ENCODE peak calls at places on chromosomes 11 and 22, in eight cellular contexts. C is spleen; F is cardiac muscle cell; L is fibroblast of lung; O is pancreas; J is GM13977; K is CD8-positive, alpha-beta T cell; W is mucosa of descending colon. Q is an unnamed sample.
A peak's percentile ranks its signal among the peaks of the same experiment; 100 is the strongest.

GRCh38 chr22:41596776-41597634 is 7.4 kb upstream of the PMM1 start:
- DNase-seq in J (no peak), F (peak; percentile 68), C (peak; percentile 79), L (peak; percentile 37), O (peak; percentile 47), W (peak; percentile 75), K (peak; percentile 37), Q (no peak)

GRCh38 chr22:39519681-39520053 is 695 bp upstream of the ATF4 start:
- DNase-seq in J (no peak), C (no peak), W (peak; percentile 66), K (peak; percentile 53), O (peak; percentile 66), F (peak; percentile 68), L (peak; percentile 62), Q (no peak)

GRCh38 chr11:128705124-128705920 is 11.4 kb downstream of the FLI1 start:
- DNase-seq in K (no peak), J (no peak), F (no peak), C (no peak), L (no peak), W (no peak), O (no peak), Q (no peak)

GRCh38 chr11:122781378-122782040 is 56.8 kb upstream of the CRTAM start:
- DNase-seq in W (peak; percentile 91), F (peak; percentile 94), K (peak; percentile 80), J (peak; percentile 80), O (peak; percentile 77), L (peak; percentile 88), C (peak; percentile 92), Q (peak; percentile 64)

GRCh38 chr11:42465613-42466012 is 846.2 kb upstream of the API5 start:
- DNase-seq in F (no peak), C (no peak), J (no peak), W (no peak), L (no peak), K (no peak), O (no peak), Q (no peak)

GRCh38 chr11:115500547-115501503 is 3.4 kb downstream of the CADM1 start:
- DNase-seq in K (no peak), W (no peak), L (no peak), J (no peak), F (no peak), C (no peak), O (no peak), Q (no peak)

GRCh38 chr11:68321293-68322030 is 9.1 kb downstream of the LRP5 start:
- DNase-seq in W (no peak), C (no peak), F (no peak), L (no peak), J (no peak), K (no peak), O (no peak), Q (no peak)

GRCh38 chr11:102780491-102780918 is at the start of gene MMP10:
- DNase-seq in C (no peak), J (no peak), O (no peak), L (peak; percentile 74), W (no peak), K (no peak), F (peak; percentile 55), Q (no peak)

GRCh38 chr11:119046489-119046888 is 10.5 kb downstream of the HYOU1 start:
- DNase-seq in O (no peak), F (no peak), W (no peak), L (no peak), J (no peak), C (peak; percentile 58), K (no peak), Q (no peak)

GRCh38 chr11:103051986-103052385 is 40.0 kb downstream of the DCUN1D5 start:
- DNase-seq in W (no peak), K (no peak), C (no peak), J (no peak), O (no peak), F (no peak), L (peak; percentile 80), Q (no peak)

DNA sequence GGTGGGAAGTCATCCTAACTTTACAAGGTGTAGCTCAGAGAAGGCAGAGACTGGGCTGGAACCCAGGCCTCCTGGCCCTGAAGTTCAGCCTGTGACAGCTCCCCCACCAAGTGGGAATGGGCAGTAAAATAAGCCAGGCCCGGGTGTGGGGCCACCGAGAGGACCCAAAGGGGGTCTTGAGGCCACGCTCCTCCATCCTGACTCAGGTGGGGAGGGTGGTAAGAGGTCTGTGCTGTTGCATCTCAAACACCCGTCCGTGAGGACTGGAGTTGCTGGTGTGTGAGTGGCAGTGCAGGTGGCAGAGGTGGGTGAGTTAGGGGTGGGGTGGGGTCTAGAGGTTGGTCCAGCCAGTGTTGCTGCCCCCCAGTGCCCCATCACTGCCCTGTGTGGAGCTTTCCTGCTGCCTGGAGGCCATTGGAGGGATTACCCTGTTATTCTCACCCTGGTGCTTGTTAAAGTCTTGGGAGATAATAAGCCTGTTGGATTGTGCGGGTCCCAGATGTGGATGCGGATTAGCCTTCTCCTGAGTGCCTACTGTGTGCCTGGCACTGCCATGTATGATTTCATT is 12.7 kb downstream of the SERPINH1 start:
- DNase-seq in J (no peak), K (no peak), L (no peak), C (no peak), W (no peak), O (no peak), F (no peak), Q (no peak)
- TF ChIP-seq CTCF in J (no peak), K (no peak), L (peak; percentile 30), C (no peak), W (no peak), O (no peak), F (peak; percentile 41), Q (no peak)

GRCh38 chr11:13019313-13019712 is 10.2 kb downstream of the RASSF10 start:
- DNase-seq in W (no peak), K (no peak), L (no peak), O (no peak), C (no peak), F (no peak), J (no peak), Q (no peak)

GRCh38 chr11:13015753-13016152 is 6.6 kb downstream of the RASSF10 start:
- DNase-seq in K (no peak), O (no peak), J (no peak), F (no peak), C (no peak), W (no peak), L (no peak), Q (no peak)

GRCh38 chr11:13012037-13012693 is 3.0 kb downstream of the RASSF10 start:
- DNase-seq in F (peak; percentile 27), O (peak; percentile 71), L (peak; percentile 13), C (no peak), K (no peak), W (peak; percentile 20), J (no peak), Q (no peak)

GRCh38 chr11:13013054-13013488 is 4.0 kb downstream of the RASSF10 start:
- DNase-seq in J (peak; percentile 27), L (no peak), F (no peak), O (no peak), W (no peak), C (no peak), K (no peak), Q (no peak)

GRCh38 chr11:13016415-13016814 is 7.3 kb downstream of the RASSF10 start:
- DNase-seq in W (peak; percentile 60), C (no peak), L (no peak), F (no peak), O (no peak), K (no peak), J (no peak), Q (no peak)
- TF ChIP-seq CTCF in W (no peak), C (no peak), L (no peak), F (no peak), O (no peak), K (no peak), J (no peak), Q (no peak)

DNA sequence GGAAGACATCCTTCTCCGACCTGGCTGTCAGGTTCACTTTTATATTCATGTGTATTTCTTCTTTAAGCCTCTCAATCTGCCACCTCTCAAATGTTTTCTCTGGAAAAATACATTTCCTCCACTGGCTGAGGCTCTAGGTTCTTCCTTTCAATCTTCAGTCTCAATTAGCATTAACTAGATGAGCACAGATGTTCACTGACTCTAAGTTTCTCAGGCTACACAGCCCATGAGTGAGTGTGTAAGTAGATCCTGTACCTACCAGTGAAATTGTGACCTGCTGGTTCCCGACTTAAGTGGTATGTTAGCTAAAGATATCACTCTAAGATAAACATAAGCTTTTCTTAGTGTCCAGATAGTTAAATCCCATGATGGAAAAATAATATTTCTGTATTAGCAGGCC is 206.9 kb downstream of the ADAMTS15 start:
- DNase-seq in C (no peak), K (no peak), O (no peak), W (no peak), F (no peak), J (no peak), L (no peak), Q (no peak)
- TF ChIP-seq CTCF in C (no peak), K (no peak), O (no peak), W (no peak), F (no peak), J (no peak), L (no peak), Q (no peak)

GRCh38 chr11:64207247-64208085 is 945 bp downstream of the FERMT3 start:
- DNase-seq in O (peak; percentile 48), F (peak; percentile 84), K (peak; percentile 82), J (peak; percentile 93), W (peak; percentile 73), C (peak; percentile 96), L (peak; percentile 81), Q (peak; percentile 61)

GRCh38 chr11:64208086-64208795 is 1.7 kb downstream of the FERMT3 start:
- DNase-seq in C (peak; percentile 85), O (peak; percentile 13), K (no peak), L (no peak), W (no peak), J (no peak), F (no peak), Q (no peak)

GRCh38 chr11:64210301-64211020 is 3.9 kb downstream of the FERMT3 start:
- DNase-seq in F (no peak), K (no peak), O (peak; percentile 16), C (no peak), L (no peak), W (no peak), J (no peak), Q (no peak)

GRCh38 chr11:64209563-64209843 is 3.0 kb downstream of the FERMT3 start:
- DNase-seq in F (no peak), J (no peak), O (peak; percentile 20), K (no peak), C (no peak), L (no peak), W (no peak), Q (no peak)

DNA sequence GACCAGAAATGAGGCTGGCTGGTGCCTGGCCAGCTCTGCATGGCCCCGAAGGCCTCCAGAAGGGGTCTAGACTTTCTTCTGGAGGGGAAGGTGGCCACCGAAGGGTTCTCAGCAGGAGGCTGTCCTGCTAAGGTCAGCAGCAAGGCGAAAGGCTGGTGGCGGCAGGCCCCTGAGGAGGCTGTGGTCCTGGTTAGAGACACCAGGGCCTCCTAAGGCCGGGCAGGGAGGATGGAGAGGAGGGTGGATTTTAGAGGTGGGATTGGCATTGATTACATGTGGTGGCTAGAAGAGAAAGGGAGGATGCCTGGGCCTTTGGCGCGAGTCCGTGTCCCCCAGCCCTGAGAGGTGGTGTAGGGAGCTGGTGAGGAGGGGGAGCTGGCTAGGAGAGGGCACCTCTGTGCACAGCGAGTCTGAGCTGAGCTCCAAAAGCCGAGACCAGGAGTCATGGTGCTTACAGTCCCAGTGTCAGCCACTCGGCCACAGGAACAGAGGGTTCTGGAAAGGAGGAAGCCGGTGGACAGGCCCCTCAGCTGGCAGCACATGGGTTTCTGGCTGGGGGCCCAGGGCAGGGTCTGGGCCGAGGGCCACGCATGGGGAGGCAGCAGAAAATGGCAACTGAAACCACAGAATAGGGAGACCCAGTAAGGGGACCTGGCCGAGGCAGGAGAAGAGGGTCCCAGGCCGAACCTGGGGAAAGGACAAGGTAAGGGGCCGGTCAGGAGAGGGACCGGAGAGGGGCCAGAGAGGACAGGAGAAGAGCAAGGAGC is 2.5 kb downstream of the FERMT3 start:
- DNase-seq in C (no peak), K (no peak), F (no peak), L (no peak), W (no peak), O (peak; percentile 14), J (no peak), Q (no peak)
- TF ChIP-seq CTCF in C (no peak), K (no peak), F (no peak), L (no peak), W (no peak), O (no peak), J (no peak), Q (no peak)

Q was measured in activated B cell treated with CpG ODN at 0.5 μM for 24 hours.